ENCODE peak calls at places on chromosomes 7 and 10, in five cellular contexts. E is AG09319, O is sigmoid colon, Z is lower leg skin, H is fibroblast of lung. V is an unnamed sample.

GRCh38 chr10:89591111-89591795 is 53.8 kb downstream of the PANK1 start:
- DNase-seq in E (no peak), Z (no peak), H (no peak), O (no peak), V (no peak)

GRCh38 chr7:47949703-47950102 is 1.4 kb upstream of the PKD1L1 start:
- DNase-seq in Z (no peak), E (no peak), H (no peak), O (no peak), V (no peak)

GRCh38 chr7:69687739-69688431 is 89.6 kb downstream of the AUTS2 start:
- DNase-seq in E (no peak), Z (no peak), H (no peak), O (no peak), V (no peak)

GRCh38 chr7:24378871-24379608 is 95.0 kb downstream of the NPY start:
- DNase-seq in E (no peak), O (no peak), Z (no peak), H (peak), V (no peak)

GRCh38 chr10:8102708-8103401 is 48.4 kb downstream of the GATA3 start:
- DNase-seq in O (no peak), Z (peak), E (no peak), H (no peak), V (no peak)

GRCh38 chr7:82012453-82012852 is 242.6 kb upstream of the HGF start:
- DNase-seq in Z (no peak), O (no peak), H (peak), E (no peak), V (no peak)

GRCh38 chr7:137953043-137953691 is 48.7 kb downstream of the CREB3L2 start:
- DNase-seq in E (no peak), H (peak), O (no peak), Z (no peak), V (no peak)

GRCh38 chr7:19772323-19772722 is 1.1 kb downstream of the TMEM196 start:
- DNase-seq in E (no peak), O (no peak), Z (no peak), H (no peak), V (no peak)

DNA sequence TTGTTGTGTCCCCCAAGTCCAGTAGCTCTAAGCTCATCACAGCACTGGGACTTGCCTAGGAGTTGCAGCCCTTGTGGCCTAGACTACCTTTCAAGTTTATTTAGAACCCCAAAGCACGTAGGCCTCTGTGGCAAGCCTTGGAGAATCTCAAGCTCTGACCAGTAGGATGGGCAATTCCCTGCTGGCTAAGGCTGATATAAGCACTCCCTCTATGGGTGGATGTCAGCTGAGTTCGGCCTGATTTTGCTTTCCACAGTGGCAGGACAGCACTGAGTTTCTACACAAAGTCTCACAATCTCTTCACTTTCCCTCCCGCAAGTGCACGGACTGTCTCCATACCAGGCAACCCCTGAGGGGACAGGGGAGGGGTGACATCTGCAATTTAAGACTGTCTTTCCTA is 886.4 kb upstream of the LRRN3 start:
- DNase-seq in O (no peak), H (peak), Z (no peak), E (no peak), V (no peak)
- TF ChIP-seq CTCF in O (no peak), H (peak), Z (no peak), E (no peak), V (no peak)

DNA sequence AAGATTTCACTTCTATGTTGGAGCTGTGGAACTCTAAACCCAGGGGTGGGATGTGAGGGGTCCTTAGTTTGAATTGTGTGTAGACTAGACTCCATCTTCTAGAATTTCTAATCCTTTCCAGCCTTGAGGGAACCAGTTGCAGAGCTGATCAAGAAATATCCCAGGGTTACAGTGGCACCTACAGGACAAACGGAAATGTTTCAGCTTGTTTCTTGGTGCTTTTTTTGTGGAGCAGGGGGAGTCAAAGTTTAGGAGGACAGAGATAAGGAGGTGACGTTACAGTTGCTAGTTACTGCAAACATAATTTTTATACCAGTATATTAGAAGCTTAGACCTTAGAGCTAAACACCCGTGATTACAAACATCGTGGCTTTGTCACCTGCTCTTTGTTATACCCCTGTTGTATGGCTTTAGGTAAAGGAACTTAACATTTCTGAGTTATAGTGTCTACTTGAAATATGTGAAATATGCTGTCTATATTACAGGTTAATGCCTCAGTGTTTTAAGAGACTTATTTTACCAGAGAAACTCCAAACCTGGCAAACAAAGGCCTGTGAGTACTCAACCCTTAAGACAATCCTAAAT is 84.5 kb upstream of the DYNC1I1 start:
- DNase-seq in H (peak), Z (no peak), E (no peak), O (no peak), V (no peak)
- TF ChIP-seq CTCF in H (peak), Z (no peak), E (peak), O (peak), V (no peak)

DNA sequence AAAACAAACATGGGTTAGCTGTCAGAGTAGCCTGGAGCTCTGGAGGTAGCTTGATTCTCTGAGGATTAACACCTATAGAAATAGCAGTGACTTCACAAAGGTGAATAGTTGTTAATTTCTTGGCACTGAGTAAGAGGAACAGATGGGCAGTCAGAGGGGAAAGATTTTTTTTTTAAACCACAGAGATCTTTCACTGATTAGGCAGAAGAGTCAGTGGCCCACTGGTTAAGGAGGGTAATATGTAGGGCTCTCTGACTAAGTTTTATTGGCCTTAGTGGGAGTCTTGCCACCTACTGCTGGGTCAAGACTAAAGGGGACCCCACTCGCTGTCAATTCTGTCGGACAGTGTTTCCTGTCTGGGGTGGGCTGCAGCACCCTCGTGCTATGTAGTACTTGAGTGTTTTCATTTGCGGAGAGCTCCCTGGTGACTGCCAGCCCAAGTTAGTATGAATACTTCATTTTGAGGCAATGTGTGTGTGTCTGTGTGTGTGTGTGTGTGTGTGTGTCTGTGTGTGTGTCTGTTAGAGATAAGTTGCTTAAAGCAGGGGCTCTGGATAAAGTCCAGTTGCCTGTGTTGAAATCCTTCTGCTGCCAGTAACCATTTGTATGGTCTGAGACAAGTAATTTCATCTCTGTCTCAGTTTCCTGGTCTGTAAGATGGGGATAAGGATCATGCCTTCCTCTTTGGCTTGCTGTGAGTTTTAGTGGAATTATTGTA is 145.2 kb downstream of the ARID5B start:
- DNase-seq in H (peak), Z (no peak), E (no peak), O (peak), V (no peak)
- TF ChIP-seq CTCF in H (no peak), Z (no peak), E (no peak), O (no peak), V (no peak)

GRCh38 chr7:147547252-147547897 is 1043.2 kb upstream of the C7orf33 start:
- DNase-seq in H (peak), Z (no peak), E (no peak), O (no peak), V (no peak)
- TF ChIP-seq CTCF in H (peak), Z (no peak), E (peak), O (no peak), V (no peak)

GRCh38 chr10:6114299-6114698 is 25.5 kb downstream of the RBM17 start:
- DNase-seq in E (no peak), Z (no peak), O (no peak), H (no peak), V (no peak)

GRCh38 chr10:6115411-6115800 is 26.6 kb downstream of the RBM17 start:
- DNase-seq in O (no peak), H (peak), E (no peak), Z (no peak), V (no peak)

GRCh38 chr10:6115824-6116350 is 27.1 kb downstream of the RBM17 start:
- DNase-seq in H (no peak), O (no peak), Z (no peak), E (no peak), V (no peak)

GRCh38 chr10:6116806-6117205 is 28.0 kb downstream of the RBM17 start:
- DNase-seq in Z (no peak), O (no peak), E (no peak), H (no peak), V (no peak)

DNA sequence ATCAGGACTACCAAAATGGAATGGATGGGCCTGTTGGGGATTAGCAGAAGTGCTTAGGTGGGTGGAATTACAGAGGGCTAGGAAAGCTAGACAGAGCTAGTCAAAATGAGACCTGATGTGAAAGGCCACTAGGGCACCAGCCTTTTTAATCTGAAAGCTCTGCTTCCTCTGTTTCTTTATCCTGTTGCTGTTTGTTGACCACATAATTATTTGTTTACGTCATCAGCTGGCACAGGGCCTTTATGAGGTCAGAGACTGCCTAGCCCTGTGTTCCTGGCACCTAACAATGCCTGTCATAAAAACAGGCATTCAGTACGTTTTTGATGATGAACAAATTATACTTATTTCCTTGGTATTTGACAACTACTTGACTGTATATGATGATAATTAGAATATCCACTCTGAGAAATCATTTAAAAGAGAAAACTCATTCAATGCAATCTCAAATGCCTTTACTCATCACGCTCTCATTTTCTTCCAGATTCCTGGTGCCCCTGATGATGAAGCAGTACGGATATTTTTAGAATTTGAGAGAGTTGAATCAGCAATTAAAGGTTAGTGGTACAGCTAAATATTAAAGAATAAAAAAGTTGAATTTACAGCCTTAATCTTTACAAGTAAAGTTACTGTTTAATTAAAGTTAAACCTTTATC is 26.1 kb downstream of the RBM17 start:
- DNase-seq in E (peak), O (no peak), H (peak), Z (no peak), V (no peak)
- TF ChIP-seq CTCF in E (peak), O (no peak), H (no peak), Z (no peak), V (no peak)

DNA sequence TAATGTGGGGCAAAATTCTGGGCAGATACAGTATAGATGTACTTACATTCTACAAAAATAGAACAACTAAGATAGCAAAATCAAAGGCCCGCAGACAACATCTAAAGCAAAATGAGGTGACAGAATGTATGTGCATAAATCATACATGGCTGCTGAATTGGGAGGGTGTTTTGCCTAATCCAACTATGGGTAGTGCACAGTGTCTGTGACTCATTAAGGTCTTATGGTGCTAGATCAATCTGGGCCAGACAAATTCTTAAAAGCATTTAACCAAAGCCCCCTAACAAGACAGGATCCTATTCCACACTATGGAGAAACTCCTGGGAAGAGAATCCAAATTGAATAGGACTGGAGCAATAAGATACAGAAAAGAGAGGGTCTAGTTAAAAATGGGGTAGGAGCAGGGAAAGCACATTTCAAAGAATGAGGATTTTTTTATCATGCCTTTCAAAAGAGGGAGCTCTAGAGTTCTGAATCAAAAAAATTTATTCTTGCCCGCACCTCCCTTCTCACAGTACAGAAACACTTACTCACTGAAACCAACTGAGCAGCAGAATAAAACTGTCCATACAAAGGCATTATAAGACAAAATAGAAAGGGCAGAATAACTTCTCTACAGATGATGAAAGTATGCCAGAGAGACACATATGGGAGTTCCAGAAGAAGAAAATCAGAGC is 181.3 kb downstream of the RNLS start:
- DNase-seq in H (peak), E (no peak), Z (no peak), O (no peak), V (no peak)
- TF ChIP-seq CTCF in H (peak), E (peak), Z (no peak), O (no peak), V (no peak)

DNA sequence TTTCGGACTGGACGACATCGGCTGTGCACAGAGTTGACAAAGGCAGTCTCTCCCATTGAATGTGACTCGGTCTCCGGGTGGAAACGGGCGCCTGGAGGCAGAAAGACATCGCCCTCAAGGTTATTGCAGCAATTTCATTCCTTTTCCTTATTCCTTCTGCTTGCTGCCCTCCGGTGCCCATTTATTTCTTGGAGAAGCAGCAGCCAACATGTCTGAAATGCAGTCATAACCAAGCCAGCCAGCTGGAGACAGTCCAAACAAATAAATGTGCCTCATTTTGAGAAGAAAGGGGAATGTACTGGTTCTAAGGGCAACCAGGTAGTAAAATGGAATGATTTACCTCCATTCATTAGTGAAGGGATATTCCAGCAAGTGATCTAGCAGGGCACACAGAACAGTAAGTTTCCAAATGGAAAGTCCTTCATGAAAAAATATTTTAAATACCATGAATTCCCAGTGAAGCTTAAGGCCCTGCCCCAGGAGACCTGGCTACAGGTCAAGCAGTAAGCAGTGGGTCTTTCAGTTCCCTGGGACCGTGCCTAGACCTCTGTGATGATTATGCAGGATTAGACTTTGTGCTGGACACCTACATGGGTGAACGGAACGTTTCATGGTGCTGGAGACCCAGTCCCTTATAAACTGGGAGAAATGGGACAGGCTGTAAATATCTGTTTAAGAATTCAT is 86.6 kb downstream of the ABLIM1 start:
- DNase-seq in E (no peak), Z (no peak), O (no peak), H (no peak), V (no peak)
- TF ChIP-seq CTCF in E (no peak), Z (no peak), O (no peak), H (no peak), V (no peak)

V was measured in omental fat pad.